ENCODE peak calls at places on chromosomes 5 and 9, in four cellular contexts. Y is NCI-H2081 treated with DMSO at 0.1 percent for 48 hours, T is fibroblast of the aortic adventitia, N is tibial nerve. Z is an unnamed sample.

GRCh38 chr5:102796481-102796880 is 41.4 kb downstream of the PAM start:
- DNase-seq in Y (no peak), T (no peak), N (no peak), Z (no peak)

GRCh38 chr5:56039985-56040384 is 45.2 kb upstream of the IL6ST start:
- DNase-seq in Y (no peak), T (peak; percentile 80), N (no peak), Z (peak; percentile 41)

GRCh38 chr5:35762368-35762767 is 94.3 kb upstream of the IL7R start:
- DNase-seq in Y (no peak), T (no peak), N (no peak), Z (no peak)

GRCh38 chr9:120710110-120710981 is 3.9 kb downstream of the MEGF9 start:
- DNase-seq in Y (no peak), T (peak; percentile 80), N (no peak), Z (no peak)

GRCh38 chr5:760363-761205 is 23.9 kb downstream of the ZDHHC11B start:
- DNase-seq in Y (no peak), T (no peak), N (no peak), Z (no peak)

GRCh38 chr5:135822959-135823358 is 11.5 kb upstream of the SLC25A48 start:
- DNase-seq in Y (no peak), T (no peak), N (no peak), Z (no peak)

GRCh38 chr5:106759581-106759980 is 911.2 kb downstream of the EFNA5 start:
- DNase-seq in Y (no peak), T (no peak), N (no peak), Z (peak; percentile 55)

GRCh38 chr5:118548761-118549160 is 439.6 kb downstream of the DTWD2 start:
- DNase-seq in Y (no peak), T (peak; percentile 59), N (no peak), Z (peak; percentile 83)

GRCh38 chr9:106616946-106617345 is 246.0 kb upstream of the ZNF462 start:
- DNase-seq in Y (no peak), T (no peak), N (no peak), Z (no peak)

GRCh38 chr5:43231977-43232376 is 40.0 kb downstream of the NIM1K start:
- DNase-seq in Y (no peak), T (peak; percentile 4), N (no peak), Z (no peak)

GRCh38 chr9:106708147-106708838 is 154.7 kb upstream of the ZNF462 start:
- DNase-seq in Y (no peak), T (no peak), N (no peak), Z (no peak)

GRCh38 chr5:172931001-172931536 is 28.2 kb upstream of the RPL26L1 start:
- DNase-seq in Y (no peak), T (peak; percentile 96), N (peak; percentile 40), Z (no peak)

GRCh38 chr5:111953351-111954127 is 196.5 kb upstream of the NREP start:
- DNase-seq in Y (no peak), T (peak; percentile 93), N (no peak), Z (no peak)

Z was measured in MV-4-11.